ENCODE peak calls at places on chromosomes 12 and 14, in nine cellular contexts. K is heart left ventricle; T is body of pancreas; N is fibroblast of the aortic adventitia; X is NCI-H1436; S is frontal cortex; F is NCI-H187; I is stimulated activated naive CD8-positive, alpha-beta T cell treated with anti-CD3 and anti-CD28 coated beads, Interleukin-15, Interleukin-2, amounts not matched to agents 100 U/mL and 50 U/mL, for 24 hours; Z is naive thymus-derived CD8-positive, alpha-beta T cell. D is an unnamed sample.

GRCh38 chr14:93007225-93007997 is 84.5 kb downstream of the CHGA start:
- DNase-seq in K (no peak), T (no peak), N (peak; percentile 75), X (no peak), S (no peak), F (no peak), I (no peak), Z (no peak), D (peak; percentile 34)

GRCh38 chr14:24285351-24285750 is 14.0 kb upstream of the RABGGTA start:
- DNase-seq in K (no peak), T (no peak), N (no peak), X (no peak), S (no peak), F (no peak), I (no peak), Z (no peak), D (no peak)

GRCh38 chr14:76977793-76978730 is 50.4 kb downstream of the IRF2BPL start:
- DNase-seq in K (peak; percentile 82), T (peak; percentile 37), N (peak; percentile 42), X (no peak), S (no peak), F (no peak), I (peak; percentile 89), Z (peak; percentile 83), D (peak; percentile 88)

GRCh38 chr12:34392741-34393085 is 370.4 kb downstream of the ALG10 start:
- DNase-seq in K (peak; percentile 42), T (no peak), N (no peak), X (no peak), S (no peak), F (no peak), I (no peak), Z (no peak), D (no peak)

GRCh38 chr12:76223869-76224268 is 124.3 kb downstream of the BBS10 start:
- DNase-seq in K (no peak), T (no peak), N (no peak), X (no peak), S (no peak), F (no peak), I (no peak), Z (no peak), D (no peak)

GRCh38 chr12:19739195-19739776 is 300.0 kb downstream of the AEBP2 start:
- DNase-seq in K (no peak), T (peak; percentile 42), N (peak; percentile 89), X (peak; percentile 49), S (peak; percentile 13), F (no peak), I (peak; percentile 45), Z (no peak), D (peak; percentile 38)

GRCh38 chr14:37622231-37622923 is 26.9 kb downstream of the TTC6 start:
- DNase-seq in K (no peak), T (no peak), N (peak; percentile 14), X (no peak), S (no peak), F (no peak), I (no peak), Z (no peak), D (no peak)

GRCh38 chr14:94180655-94181271 is 6.6 kb downstream of the PPP4R4 start:
- DNase-seq in K (no peak), T (no peak), N (peak; percentile 65), X (peak; percentile 8), S (peak; percentile 29), F (no peak), I (no peak), Z (no peak), D (peak; percentile 45)

GRCh38 chr14:74377976-74378690 is 29.9 kb downstream of the VRTN start:
- DNase-seq in K (no peak), T (no peak), N (no peak), X (no peak), S (no peak), F (no peak), I (no peak), Z (no peak), D (no peak)

GRCh38 chr12:8996682-8997405 is 7.5 kb downstream of the KLRG1 start:
- DNase-seq in K (no peak), T (no peak), N (peak; percentile 16), X (no peak), S (no peak), F (no peak), I (no peak), Z (no peak), D (peak; percentile 11)

D was measured in Caki2.